ENCODE peak calls at places on chromosomes 6 and 20, in eight cellular contexts. One of them, this sample, is unnamed.

GRCh38 chr20:58251979-58252591 is 23.6 kb upstream of the ANKRD60 start:
- DNase-seq in hepatocyte: peak
- DNase-seq in transverse colon: no peak
- DNase-seq in caudate nucleus: no peak
- DNase-seq in CD8-positive, alpha-beta T cell: no peak
- DNase-seq in upper lobe of right lung: no peak
- DNase-seq in SK-N-SH: no peak
- DNase-seq in left ventricle myocardium inferior: no peak
- DNase-seq in this sample: no peak

GRCh38 chr6:170076466-170077165 is 214.3 kb downstream of the DLL1 start:
- DNase-seq in hepatocyte: no peak
- DNase-seq in caudate nucleus: no peak
- DNase-seq in CD8-positive, alpha-beta T cell: no peak
- DNase-seq in upper lobe of right lung: peak
- DNase-seq in transverse colon: peak
- DNase-seq in left ventricle myocardium inferior: no peak
- DNase-seq in SK-N-SH: peak
- DNase-seq in this sample: peak

GRCh38 chr6:143743256-143744166 is 65.7 kb downstream of the PHACTR2 start:
- DNase-seq in left ventricle myocardium inferior: peak
- DNase-seq in hepatocyte: peak
- DNase-seq in caudate nucleus: no peak
- DNase-seq in SK-N-SH: no peak
- DNase-seq in CD8-positive, alpha-beta T cell: no peak
- DNase-seq in upper lobe of right lung: no peak
- DNase-seq in transverse colon: peak
- DNase-seq in this sample: no peak

GRCh38 chr6:150622941-150623874 is 23.5 kb downstream of the PLEKHG1 start:
- DNase-seq in transverse colon: no peak
- DNase-seq in hepatocyte: no peak
- DNase-seq in upper lobe of right lung: no peak
- DNase-seq in left ventricle myocardium inferior: no peak
- DNase-seq in SK-N-SH: no peak
- DNase-seq in caudate nucleus: no peak
- DNase-seq in CD8-positive, alpha-beta T cell: no peak
- DNase-seq in this sample: no peak

GRCh38 chr6:41637179-41638001 is 878 bp upstream of the MDFI start:
- DNase-seq in left ventricle myocardium inferior: no peak
- DNase-seq in CD8-positive, alpha-beta T cell: no peak
- DNase-seq in SK-N-SH: peak
- DNase-seq in transverse colon: no peak
- DNase-seq in upper lobe of right lung: no peak
- DNase-seq in caudate nucleus: no peak
- DNase-seq in hepatocyte: peak
- DNase-seq in this sample: no peak

GRCh38 chr6:146472918-146473317 is 70.7 kb upstream of the RAB32 start:
- DNase-seq in hepatocyte: no peak
- DNase-seq in transverse colon: no peak
- DNase-seq in caudate nucleus: no peak
- DNase-seq in upper lobe of right lung: no peak
- DNase-seq in left ventricle myocardium inferior: no peak
- DNase-seq in SK-N-SH: no peak
- DNase-seq in CD8-positive, alpha-beta T cell: no peak
- DNase-seq in this sample: no peak

GRCh38 chr6:75932067-75932466 is 140.4 kb downstream of the IMPG1 start:
- DNase-seq in SK-N-SH: peak
- DNase-seq in left ventricle myocardium inferior: peak
- DNase-seq in upper lobe of right lung: no peak
- DNase-seq in CD8-positive, alpha-beta T cell: no peak
- DNase-seq in hepatocyte: peak
- DNase-seq in transverse colon: no peak
- DNase-seq in caudate nucleus: no peak
- DNase-seq in this sample: no peak

GRCh38 chr6:143270026-143270425 is 180.5 kb downstream of the ADAT2 start:
- DNase-seq in transverse colon: no peak
- DNase-seq in CD8-positive, alpha-beta T cell: no peak
- DNase-seq in left ventricle myocardium inferior: no peak
- DNase-seq in upper lobe of right lung: no peak
- DNase-seq in caudate nucleus: no peak
- DNase-seq in SK-N-SH: no peak
- DNase-seq in hepatocyte: no peak
- DNase-seq in this sample: no peak

GRCh38 chr6:33717857-33718552 is 6.5 kb upstream of the UQCC2 start:
- DNase-seq in CD8-positive, alpha-beta T cell: no peak
- DNase-seq in caudate nucleus: no peak
- DNase-seq in transverse colon: no peak
- DNase-seq in upper lobe of right lung: no peak
- DNase-seq in left ventricle myocardium inferior: no peak
- DNase-seq in hepatocyte: peak
- DNase-seq in SK-N-SH: no peak
- DNase-seq in this sample: no peak

GRCh38 chr6:159939591-159940016 is 29.3 kb upstream of the IGF2R start:
- DNase-seq in upper lobe of right lung: no peak
- DNase-seq in caudate nucleus: no peak
- DNase-seq in hepatocyte: no peak
- DNase-seq in SK-N-SH: no peak
- DNase-seq in transverse colon: no peak
- DNase-seq in CD8-positive, alpha-beta T cell: no peak
- DNase-seq in left ventricle myocardium inferior: peak
- DNase-seq in this sample: no peak

GRCh38 chr6:120786682-120787081 is 547.6 kb downstream of the TBC1D32 start:
- DNase-seq in upper lobe of right lung: no peak
- DNase-seq in caudate nucleus: no peak
- DNase-seq in left ventricle myocardium inferior: no peak
- DNase-seq in hepatocyte: no peak
- DNase-seq in SK-N-SH: no peak
- DNase-seq in CD8-positive, alpha-beta T cell: no peak
- DNase-seq in transverse colon: no peak
- DNase-seq in this sample: no peak

GRCh38 chr6:157985378-157986155 is 3.9 kb downstream of the SYNJ2 start:
- DNase-seq in CD8-positive, alpha-beta T cell: no peak
- DNase-seq in hepatocyte: peak
- DNase-seq in transverse colon: no peak
- DNase-seq in left ventricle myocardium inferior: no peak
- DNase-seq in upper lobe of right lung: peak
- DNase-seq in caudate nucleus: no peak
- DNase-seq in SK-N-SH: no peak
- DNase-seq in this sample: no peak

GRCh38 chr20:2387180-2387577 is 6.5 kb downstream of the TGM6 start:
- DNase-seq in upper lobe of right lung: no peak
- DNase-seq in transverse colon: peak
- DNase-seq in hepatocyte: peak
- DNase-seq in SK-N-SH: peak
- DNase-seq in CD8-positive, alpha-beta T cell: peak
- DNase-seq in left ventricle myocardium inferior: no peak
- DNase-seq in caudate nucleus: no peak
- DNase-seq in this sample: peak

GRCh38 chr6:159778542-159778941 is 10.9 kb downstream of the TCP1 start:
- DNase-seq in caudate nucleus: no peak
- DNase-seq in hepatocyte: no peak
- DNase-seq in left ventricle myocardium inferior: no peak
- DNase-seq in upper lobe of right lung: no peak
- DNase-seq in CD8-positive, alpha-beta T cell: no peak
- DNase-seq in SK-N-SH: no peak
- DNase-seq in transverse colon: no peak
- DNase-seq in this sample: no peak

GRCh38 chr20:41078329-41078728 is 49.7 kb downstream of the TOP1 start:
- DNase-seq in upper lobe of right lung: no peak
- DNase-seq in transverse colon: no peak
- DNase-seq in left ventricle myocardium inferior: no peak
- DNase-seq in CD8-positive, alpha-beta T cell: no peak
- DNase-seq in caudate nucleus: no peak
- DNase-seq in hepatocyte: peak
- DNase-seq in SK-N-SH: peak
- DNase-seq in this sample: no peak

GRCh38 chr20:35895476-35895875 is 58.8 kb downstream of the SCAND1 start:
- DNase-seq in caudate nucleus: no peak
- DNase-seq in upper lobe of right lung: no peak
- DNase-seq in SK-N-SH: no peak
- DNase-seq in CD8-positive, alpha-beta T cell: no peak
- DNase-seq in left ventricle myocardium inferior: no peak
- DNase-seq in hepatocyte: no peak
- DNase-seq in transverse colon: no peak
- DNase-seq in this sample: no peak
- H3K27ac ChIP-seq in caudate nucleus: no peak
- H3K27ac ChIP-seq in upper lobe of right lung: no peak
- H3K27ac ChIP-seq in SK-N-SH: no peak
- H3K27ac ChIP-seq in CD8-positive, alpha-beta T cell: no peak
- H3K27ac ChIP-seq in left ventricle myocardium inferior: no peak
- H3K27ac ChIP-seq in hepatocyte: no peak
- H3K27ac ChIP-seq in transverse colon: no peak
- H3K27ac ChIP-seq in this sample: no peak

GRCh38 chr6:111673086-111673485 is 67.4 kb upstream of the TRAF3IP2 start:
- DNase-seq in caudate nucleus: no peak
- DNase-seq in SK-N-SH: no peak
- DNase-seq in CD8-positive, alpha-beta T cell: no peak
- DNase-seq in upper lobe of right lung: no peak
- DNase-seq in transverse colon: no peak
- DNase-seq in left ventricle myocardium inferior: no peak
- DNase-seq in hepatocyte: no peak
- DNase-seq in this sample: no peak
- H3K27ac ChIP-seq in caudate nucleus: peak
- H3K27ac ChIP-seq in SK-N-SH: no peak
- H3K27ac ChIP-seq in CD8-positive, alpha-beta T cell: no peak
- H3K27ac ChIP-seq in upper lobe of right lung: no peak
- H3K27ac ChIP-seq in transverse colon: no peak
- H3K27ac ChIP-seq in left ventricle myocardium inferior: no peak
- H3K27ac ChIP-seq in hepatocyte: no peak
- H3K27ac ChIP-seq in this sample: no peak

GRCh38 chr6:36609582-36609981 is 15.4 kb downstream of the SRSF3 start:
- DNase-seq in SK-N-SH: no peak
- DNase-seq in upper lobe of right lung: no peak
- DNase-seq in caudate nucleus: no peak
- DNase-seq in CD8-positive, alpha-beta T cell: no peak
- DNase-seq in transverse colon: no peak
- DNase-seq in hepatocyte: no peak
- DNase-seq in left ventricle myocardium inferior: no peak
- DNase-seq in this sample: peak

GRCh38 chr6:36610041-36610440 is 15.9 kb downstream of the SRSF3 start:
- DNase-seq in transverse colon: no peak
- DNase-seq in upper lobe of right lung: no peak
- DNase-seq in SK-N-SH: no peak
- DNase-seq in left ventricle myocardium inferior: no peak
- DNase-seq in CD8-positive, alpha-beta T cell: no peak
- DNase-seq in hepatocyte: no peak
- DNase-seq in caudate nucleus: no peak
- DNase-seq in this sample: peak

GRCh38 chr6:36607782-36608386 is 13.7 kb downstream of the SRSF3 start:
- DNase-seq in hepatocyte: no peak
- DNase-seq in left ventricle myocardium inferior: no peak
- DNase-seq in caudate nucleus: no peak
- DNase-seq in transverse colon: no peak
- DNase-seq in SK-N-SH: no peak
- DNase-seq in CD8-positive, alpha-beta T cell: no peak
- DNase-seq in upper lobe of right lung: no peak
- DNase-seq in this sample: peak

GRCh38 chr6:36610576-36611336 is 16.6 kb downstream of the SRSF3 start:
- DNase-seq in transverse colon: no peak
- DNase-seq in caudate nucleus: no peak
- DNase-seq in CD8-positive, alpha-beta T cell: no peak
- DNase-seq in SK-N-SH: no peak
- DNase-seq in upper lobe of right lung: peak
- DNase-seq in left ventricle myocardium inferior: no peak
- DNase-seq in hepatocyte: no peak
- DNase-seq in this sample: peak

DNA sequence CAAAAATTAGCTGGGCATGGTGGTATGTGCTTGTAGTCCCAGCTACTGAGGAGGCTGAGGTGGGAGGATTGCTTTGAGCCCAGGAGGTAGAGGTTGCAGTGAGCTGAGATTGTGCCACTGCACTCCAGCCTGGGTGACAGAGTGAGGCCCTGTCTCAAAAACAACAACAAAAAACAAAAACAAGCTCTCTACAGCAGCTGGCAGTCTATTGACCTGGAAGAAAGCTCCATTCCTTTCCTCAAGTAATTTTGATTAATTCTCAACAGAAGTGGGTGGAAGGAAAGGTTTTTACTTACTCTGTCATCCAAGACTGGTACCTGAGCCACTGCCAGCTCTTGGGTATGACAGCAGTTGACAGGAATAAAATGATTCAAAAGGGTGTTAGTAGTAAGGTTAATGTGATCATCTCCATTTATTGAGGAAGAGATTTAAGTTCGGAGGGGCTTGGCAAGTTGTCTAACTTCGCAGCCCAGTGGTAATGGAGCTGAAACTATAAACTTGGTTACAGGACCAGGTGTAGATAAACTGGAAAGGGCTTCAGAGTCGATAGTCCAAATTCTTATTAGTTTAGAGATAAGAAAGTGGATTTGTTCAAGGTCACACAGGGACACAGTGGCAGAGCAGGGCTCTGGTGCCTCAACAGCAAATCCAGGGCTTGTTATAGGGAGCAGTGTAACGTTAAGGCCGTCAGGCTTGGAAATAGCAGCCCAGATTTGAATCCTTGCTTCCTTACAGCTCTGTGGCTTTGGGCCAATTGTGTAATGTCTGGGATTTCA is 14.8 kb downstream of the SRSF3 start:
- DNase-seq in SK-N-SH: no peak
- DNase-seq in left ventricle myocardium inferior: no peak
- DNase-seq in hepatocyte: peak
- DNase-seq in upper lobe of right lung: no peak
- DNase-seq in CD8-positive, alpha-beta T cell: no peak
- DNase-seq in transverse colon: no peak
- DNase-seq in caudate nucleus: no peak
- DNase-seq in this sample: peak
- H3K27ac ChIP-seq in SK-N-SH: peak
- H3K27ac ChIP-seq in left ventricle myocardium inferior: peak
- H3K27ac ChIP-seq in hepatocyte: peak
- H3K27ac ChIP-seq in upper lobe of right lung: no peak
- H3K27ac ChIP-seq in CD8-positive, alpha-beta T cell: no peak
- H3K27ac ChIP-seq in transverse colon: peak
- H3K27ac ChIP-seq in caudate nucleus: no peak
- H3K27ac ChIP-seq in this sample: peak

GRCh38 chr6:47133230-47134000 is 91.3 kb upstream of the ADGRF1 start:
- DNase-seq in transverse colon: no peak
- DNase-seq in SK-N-SH: no peak
- DNase-seq in CD8-positive, alpha-beta T cell: no peak
- DNase-seq in left ventricle myocardium inferior: no peak
- DNase-seq in caudate nucleus: no peak
- DNase-seq in hepatocyte: no peak
- DNase-seq in upper lobe of right lung: no peak
- DNase-seq in this sample: no peak

GRCh38 chr6:47137073-47137472 is 94.9 kb upstream of the ADGRF1 start:
- DNase-seq in upper lobe of right lung: no peak
- DNase-seq in transverse colon: no peak
- DNase-seq in left ventricle myocardium inferior: no peak
- DNase-seq in hepatocyte: no peak
- DNase-seq in CD8-positive, alpha-beta T cell: no peak
- DNase-seq in SK-N-SH: no peak
- DNase-seq in caudate nucleus: no peak
- DNase-seq in this sample: no peak

GRCh38 chr6:47132724-47133123 is 90.6 kb upstream of the ADGRF1 start:
- DNase-seq in hepatocyte: no peak
- DNase-seq in SK-N-SH: no peak
- DNase-seq in CD8-positive, alpha-beta T cell: no peak
- DNase-seq in left ventricle myocardium inferior: no peak
- DNase-seq in caudate nucleus: peak
- DNase-seq in upper lobe of right lung: no peak
- DNase-seq in transverse colon: no peak
- DNase-seq in this sample: no peak

GRCh38 chr6:47135772-47136171 is 93.6 kb upstream of the ADGRF1 start:
- DNase-seq in caudate nucleus: no peak
- DNase-seq in SK-N-SH: no peak
- DNase-seq in upper lobe of right lung: no peak
- DNase-seq in hepatocyte: peak
- DNase-seq in CD8-positive, alpha-beta T cell: no peak
- DNase-seq in transverse colon: no peak
- DNase-seq in left ventricle myocardium inferior: no peak
- DNase-seq in this sample: no peak

GRCh38 chr6:47134476-47135189 is 92.5 kb upstream of the ADGRF1 start:
- DNase-seq in upper lobe of right lung: no peak
- DNase-seq in SK-N-SH: no peak
- DNase-seq in CD8-positive, alpha-beta T cell: no peak
- DNase-seq in transverse colon: no peak
- DNase-seq in hepatocyte: peak
- DNase-seq in left ventricle myocardium inferior: no peak
- DNase-seq in caudate nucleus: no peak
- DNase-seq in this sample: no peak
- H3K27ac ChIP-seq in upper lobe of right lung: peak
- H3K27ac ChIP-seq in SK-N-SH: peak
- H3K27ac ChIP-seq in CD8-positive, alpha-beta T cell: no peak
- H3K27ac ChIP-seq in transverse colon: peak
- H3K27ac ChIP-seq in hepatocyte: peak
- H3K27ac ChIP-seq in left ventricle myocardium inferior: peak
- H3K27ac ChIP-seq in caudate nucleus: no peak
- H3K27ac ChIP-seq in this sample: peak